ENCODE peak calls at places on chromosomes 5 and 9, in ten cellular contexts. W is breast epithelium, R is neural progenitor cell, S is fibroblast of pulmonary artery, N is BJ, L is astrocyte of the cerebellum, I is IMR-90, Y is kidney epithelial cell, T is gastrocnemius medialis, J is endodermal cell. A is an unnamed sample.

GRCh38 chr9:95772320-95773060 is 103.0 kb upstream of the ERCC6L2 start:
- DNase-seq in J (peak; percentile 84), N (peak; percentile 35), L (no peak), T (no peak), R (peak; percentile 91), I (peak; percentile 65), S (peak; percentile 55), Y (no peak), W (no peak), A (no peak)

GRCh38 chr9:113631811-113632665 is 168.5 kb downstream of the RGS3 start:
- DNase-seq in L (no peak), W (peak; percentile 20), J (peak; percentile 46), Y (no peak), T (no peak), N (no peak), S (no peak), R (no peak), I (no peak), A (no peak)

GRCh38 chr9:101028346-101029299 is at the start of gene PLPPR1:
- DNase-seq in Y (peak; percentile 16), R (peak; percentile 95), S (peak; percentile 50), I (peak; percentile 3), L (peak; percentile 2), T (no peak), W (peak; percentile 56), J (peak; percentile 92), N (no peak), A (peak; percentile 32)

GRCh38 chr9:99516657-99517049 is 294.6 kb downstream of the SEC61B start:
- DNase-seq in L (no peak), T (no peak), N (no peak), R (no peak), Y (no peak), S (no peak), J (no peak), W (no peak), I (no peak), A (no peak)

GRCh38 chr9:33249983-33250382 is 10.0 kb downstream of the SPINK4 start:
- DNase-seq in L (no peak), W (no peak), J (no peak), N (no peak), T (no peak), Y (no peak), R (no peak), S (no peak), I (no peak), A (no peak)

GRCh38 chr5:74638776-74639537 is 1.6 kb downstream of the ENC1 start:
- DNase-seq in T (no peak), Y (no peak), R (no peak), W (no peak), S (peak; percentile 62), I (peak; percentile 61), N (no peak), L (no peak), J (no peak), A (no peak)

GRCh38 chr9:110088099-110088498 is 119.9 kb downstream of the C9orf152 start:
- DNase-seq in L (no peak), T (no peak), W (no peak), Y (no peak), N (no peak), R (no peak), J (no peak), I (no peak), S (peak; percentile 63), A (no peak)

GRCh38 chr5:96209829-96210228 is 223.2 kb downstream of the PCSK1 start:
- DNase-seq in W (no peak), Y (no peak), N (no peak), J (no peak), I (peak; percentile 90), R (no peak), S (peak; percentile 63), T (no peak), L (no peak), A (peak; percentile 25)

GRCh38 chr5:57368010-57368409 is 114.6 kb downstream of the ACTBL2 start:
- DNase-seq in T (no peak), J (no peak), I (peak; percentile 68), W (no peak), Y (no peak), L (no peak), S (no peak), R (no peak), N (no peak), A (no peak)

GRCh38 chr5:125412561-125413535 is 666.4 kb upstream of the ZNF608 start:
- DNase-seq in J (peak; percentile 91), L (peak; percentile 84), Y (peak; percentile 95), S (peak; percentile 85), R (peak; percentile 93), N (no peak), I (peak; percentile 91), T (peak; percentile 75), W (peak; percentile 55), A (peak; percentile 95)

GRCh38 chr5:146796911-146797310 is 81.6 kb downstream of the PPP2R2B start:
- DNase-seq in J (no peak), S (no peak), R (peak; percentile 60), I (no peak), L (no peak), T (no peak), Y (no peak), N (no peak), W (no peak), A (no peak)

GRCh38 chr5:71830626-71831539 is 111.8 kb downstream of the CARTPT start:
- DNase-seq in T (no peak), L (peak; percentile 69), R (no peak), S (peak; percentile 89), I (peak; percentile 83), Y (no peak), N (peak; percentile 48), J (no peak), W (no peak), A (peak; percentile 80)

GRCh38 chr5:96049398-96050272 is 88.0 kb upstream of the ELL2 start:
- DNase-seq in L (no peak), S (peak; percentile 88), J (no peak), T (no peak), Y (peak; percentile 71), R (no peak), N (peak; percentile 76), I (peak; percentile 91), W (no peak), A (peak; percentile 9)

GRCh38 chr9:3578786-3579185 is 53.0 kb upstream of the RFX3 start:
- DNase-seq in J (no peak), T (no peak), L (peak; percentile 3), Y (peak; percentile 1), R (no peak), I (peak; percentile 72), N (peak; percentile 9), W (no peak), S (peak; percentile 51), A (peak; percentile 2)

GRCh38 chr5:172006378-172007152 is at the start of gene FBXW11:
- DNase-seq in J (peak; percentile 98), T (peak; percentile 93), Y (peak; percentile 93), L (peak; percentile 85), R (peak; percentile 98), N (peak; percentile 79), S (peak; percentile 96), I (peak; percentile 97), W (peak; percentile 90), A (peak; percentile 91)
- TF ChIP-seq CTCF in J (no peak), T (no peak), Y (no peak), L (no peak), R (no peak), N (no peak), S (no peak), I (no peak), W (no peak), A (no peak)

DNA sequence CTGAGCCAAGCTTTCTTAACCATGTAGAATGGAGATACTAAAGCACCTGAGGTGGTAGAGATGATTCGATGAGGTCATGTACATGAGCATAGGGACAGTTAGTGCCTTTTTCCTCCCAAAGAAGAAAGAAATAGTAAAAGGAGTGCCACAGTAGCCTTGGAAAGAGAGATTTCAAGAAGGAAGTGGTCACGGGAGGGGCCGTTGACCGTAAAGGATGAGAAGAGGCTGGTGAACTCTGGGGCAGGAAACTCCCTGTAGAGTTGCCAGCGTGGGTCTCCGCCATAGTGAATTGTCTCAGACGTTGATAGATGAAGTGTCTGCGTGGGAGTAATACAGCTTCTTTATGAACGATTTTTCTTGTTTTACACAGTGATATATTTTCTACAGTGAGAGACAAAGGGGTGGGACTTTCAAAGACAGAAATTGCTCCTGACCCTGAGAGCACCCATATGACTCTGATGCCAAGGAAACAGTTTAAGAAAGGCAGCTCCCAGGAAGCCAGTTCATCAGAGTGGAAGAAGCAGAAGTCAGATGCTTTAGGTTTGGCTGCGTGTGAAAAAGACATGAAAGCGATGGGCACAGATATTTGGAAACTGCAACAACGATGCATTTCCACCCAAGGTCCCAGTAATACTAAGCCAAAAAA is 41.3 kb downstream of the UGCG start:
- DNase-seq in T (no peak), I (peak; percentile 83), W (no peak), Y (no peak), N (no peak), S (peak; percentile 90), R (no peak), L (no peak), J (no peak), A (no peak)
- H3K4me3 ChIP-seq in T (no peak overlapping the region), I (no peak overlapping the region), W (no peak overlapping the region), Y (no peak overlapping the region), N (no peak overlapping the region), S (no peak overlapping the region), R (no peak overlapping the region), L (no peak overlapping the region), J (no peak overlapping the region), A (no peak overlapping the region)

DNA sequence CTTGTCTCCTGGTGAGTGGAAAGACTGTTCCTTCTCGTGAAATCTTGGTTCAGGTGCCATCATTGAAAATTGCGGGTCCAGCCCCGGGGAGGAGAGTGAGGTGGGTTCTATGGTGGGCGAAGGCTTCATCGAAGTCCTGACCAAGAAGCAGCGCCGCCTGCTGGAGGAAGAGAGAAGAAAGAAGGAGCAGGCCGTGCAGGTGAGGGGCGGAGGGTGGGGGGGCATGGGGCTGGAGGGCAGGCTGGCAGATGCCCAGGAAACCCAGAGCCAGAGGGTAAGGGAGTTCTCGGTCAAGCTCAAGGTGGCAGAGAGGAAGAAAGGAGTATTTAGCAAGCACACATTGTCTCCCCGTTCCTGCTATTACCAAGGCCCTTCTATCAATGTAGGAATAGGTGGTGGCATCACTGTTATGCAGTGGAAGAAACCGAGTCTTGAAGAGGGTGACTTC is 24.3 kb upstream of the POMT1 start:
- DNase-seq in L (no peak), Y (no peak), S (peak; percentile 43), N (no peak), J (peak; percentile 92), T (no peak), W (no peak), R (peak; percentile 81), I (no peak), A (no peak)
- TF ChIP-seq CTCF in L (peak; percentile 51), Y (peak; percentile 69), S (peak; percentile 46), N (peak; percentile 70), J (peak; percentile 82), T (peak; percentile 52), W (peak; percentile 21), R (peak; percentile 75), I (peak; percentile 40), A (peak; percentile 68)

DNA sequence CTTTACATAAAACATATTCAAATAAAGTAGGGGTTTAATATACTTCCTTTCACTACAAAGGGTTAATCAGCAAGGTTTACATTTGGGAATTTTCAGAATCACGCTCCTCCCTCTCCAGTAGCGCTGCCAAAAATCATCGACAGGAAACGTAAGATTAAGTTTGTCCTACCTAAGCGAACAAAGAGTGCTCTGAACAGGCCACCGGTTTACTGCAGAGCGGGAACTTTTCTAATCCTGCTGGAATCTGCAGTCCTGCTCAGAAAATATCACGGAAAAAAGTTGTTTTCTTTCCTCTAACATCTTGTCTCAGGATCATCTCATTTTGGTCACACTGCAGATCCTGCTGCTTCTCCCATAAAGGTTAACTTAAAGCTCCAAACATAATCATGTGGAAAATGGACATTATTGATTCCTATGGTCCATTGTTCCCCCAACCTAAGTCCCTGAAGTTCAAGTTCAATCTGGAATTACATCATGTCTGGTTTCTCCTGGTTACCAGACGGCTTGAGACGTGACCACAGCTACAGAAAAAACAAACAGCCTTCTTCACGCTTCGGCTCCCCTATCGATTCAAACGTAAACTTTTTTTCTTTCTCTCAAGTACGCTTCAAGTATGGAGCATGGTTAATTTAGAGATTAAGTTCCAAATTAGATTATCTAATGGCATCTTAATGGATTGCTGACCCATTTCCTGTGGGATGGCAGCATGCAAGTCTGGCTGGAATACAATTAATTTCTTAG is 217.6 kb downstream of the NFIB start:
- DNase-seq in N (no peak), T (no peak), J (no peak), L (peak; percentile 92), I (peak; percentile 62), R (peak; percentile 36), S (peak; percentile 89), W (no peak), Y (peak; percentile 80), A (peak; percentile 97)
- H3K4me3 ChIP-seq in N (no peak overlapping the region), T (peak overlapping the region; percentile 18), J (peak overlapping the region; percentile 59), L (peak overlapping the region; percentile 22), I (no peak overlapping the region), R (no peak overlapping the region), S (peak overlapping the region; percentile 34), W (no peak overlapping the region), Y (peak overlapping the region; percentile 8), A (peak overlapping the region; percentile 11)